ENCODE peak calls at places on chromosome 15, in four cellular contexts. F is GM23338, N is IMR-90, Q is HCT116. K is an unnamed sample.

GRCh38 chr15:67531379-67532059 is 10.6 kb downstream of the C15orf61 start:
- DNase-seq in F (no peak), N (peak), Q (no peak), K (peak)

GRCh38 chr15:89171136-89172072 is 50.0 kb downstream of the RLBP1 start:
- DNase-seq in F (peak), N (peak), Q (peak), K (peak)

GRCh38 chr15:56342653-56343052 is 22.6 kb upstream of the TEX9 start:
- DNase-seq in F (no peak), N (no peak), Q (no peak), K (peak)

GRCh38 chr15:94346272-94346671 is 114.9 kb downstream of the MCTP2 start:
- DNase-seq in F (no peak), N (peak), Q (no peak), K (no peak)

GRCh38 chr15:71800190-71800589 is 10.2 kb upstream of the NR2E3 start:
- DNase-seq in F (no peak), N (no peak), Q (no peak), K (peak)

GRCh38 chr15:48392356-48392755 is 61.1 kb downstream of the DUT start:
- DNase-seq in F (no peak), N (no peak), Q (no peak), K (peak)

GRCh38 chr15:42060477-42060763 is 33.9 kb downstream of the PLA2G4D start:
- DNase-seq in F (no peak), N (no peak), Q (no peak), K (no peak)

GRCh38 chr15:77904436-77904821 is 173.1 kb downstream of the TBC1D2B start:
- DNase-seq in F (no peak), N (no peak), Q (no peak), K (no peak)

GRCh38 chr15:47813985-47814384 is 96.7 kb downstream of the SEMA6D start:
- DNase-seq in F (no peak), N (no peak), Q (no peak), K (no peak)

GRCh38 chr15:31275331-31276262 is 51.0 kb upstream of the KLF13 start:
- DNase-seq in F (no peak), N (no peak), Q (no peak), K (no peak)

GRCh38 chr15:99174989-99175388 is 70.1 kb downstream of the SYNM start:
- DNase-seq in F (no peak), N (no peak), Q (no peak), K (no peak)

GRCh38 chr15:65400760-65401606 is 21.8 kb downstream of the IGDCC4 start:
- DNase-seq in F (peak), N (peak), Q (peak), K (peak)

GRCh38 chr15:92277776-92278175 is 115.9 kb upstream of the ST8SIA2 start:
- DNase-seq in F (peak), N (no peak), Q (peak), K (no peak)

GRCh38 chr15:25385986-25386385 is 52.8 kb downstream of the UBE3A start:
- DNase-seq in F (no peak), N (no peak), Q (no peak), K (no peak)

GRCh38 chr15:82585072-82585471 is 44.8 kb upstream of the RPS17 start:
- DNase-seq in F (peak), N (peak), Q (no peak), K (peak)

GRCh38 chr15:68054658-68055223 is 626 bp downstream of the PIAS1 start:
- DNase-seq in F (peak), N (peak), Q (no peak), K (peak)

GRCh38 chr15:69794643-69795461 is 302.9 kb downstream of the TLE3 start:
- DNase-seq in F (peak), N (peak), Q (peak), K (peak)

GRCh38 chr15:98805434-98806274 is 157.3 kb downstream of the IGF1R start:
- DNase-seq in F (peak), N (peak), Q (no peak), K (no peak)

GRCh38 chr15:63466378-63467192 is 37.8 kb upstream of the USP3 start:
- DNase-seq in F (peak), N (peak), Q (peak), K (peak)

GRCh38 chr15:98604983-98605382 is 43.4 kb upstream of the IGF1R start:
- DNase-seq in F (no peak), N (no peak), Q (no peak), K (no peak)

DNA sequence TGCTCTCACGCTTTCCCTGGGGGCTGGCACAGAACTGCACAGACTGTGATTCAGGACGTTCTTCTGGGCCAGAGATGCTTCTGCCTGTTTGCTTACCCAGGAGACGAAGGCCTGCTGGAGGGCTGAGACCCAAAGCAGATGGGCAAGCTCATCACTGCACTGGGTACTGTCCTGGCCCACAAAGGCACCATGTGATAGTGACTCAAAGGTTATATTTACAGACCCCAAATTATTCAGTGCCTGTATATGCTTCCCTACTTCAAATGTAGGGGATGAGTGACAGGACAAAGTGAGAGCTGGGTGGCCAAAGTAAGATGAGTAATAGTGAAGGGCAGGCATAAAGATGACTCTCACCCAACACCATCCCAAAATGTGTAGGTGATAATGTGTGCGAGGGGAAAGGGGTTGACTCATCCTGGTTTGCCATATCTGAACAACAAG is 127.4 kb downstream of the WDR76 start:
- DNase-seq in F (no peak), N (peak), Q (no peak), K (peak)
- H3K4me2 ChIP-seq in F (no peak), N (no peak), Q (no peak), K (no peak)

DNA sequence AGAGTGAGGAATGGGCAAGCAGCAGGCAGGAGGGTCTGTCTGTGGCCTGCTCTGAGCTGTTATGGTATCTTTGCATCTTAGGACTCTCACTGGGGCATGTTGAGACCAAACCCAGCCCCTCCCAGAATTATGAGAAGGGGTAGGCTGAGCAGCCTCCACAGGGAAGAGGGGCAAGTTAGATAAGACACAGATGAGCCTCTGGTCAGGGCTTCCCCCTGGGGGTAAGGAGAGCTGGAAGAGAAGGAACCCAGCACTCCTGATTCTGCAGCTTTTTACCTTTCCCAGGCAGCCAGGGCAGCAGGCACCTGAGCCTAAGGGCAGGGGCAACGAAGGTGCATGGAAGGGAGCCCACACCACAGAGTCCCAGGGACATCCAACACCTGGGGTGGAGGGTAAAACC is 19.3 kb downstream of the DUOX1 start:
- DNase-seq in F (no peak), N (no peak), Q (no peak), K (no peak)
- H3K4me2 ChIP-seq in F (no peak), N (no peak), Q (no peak), K (no peak)

DNA sequence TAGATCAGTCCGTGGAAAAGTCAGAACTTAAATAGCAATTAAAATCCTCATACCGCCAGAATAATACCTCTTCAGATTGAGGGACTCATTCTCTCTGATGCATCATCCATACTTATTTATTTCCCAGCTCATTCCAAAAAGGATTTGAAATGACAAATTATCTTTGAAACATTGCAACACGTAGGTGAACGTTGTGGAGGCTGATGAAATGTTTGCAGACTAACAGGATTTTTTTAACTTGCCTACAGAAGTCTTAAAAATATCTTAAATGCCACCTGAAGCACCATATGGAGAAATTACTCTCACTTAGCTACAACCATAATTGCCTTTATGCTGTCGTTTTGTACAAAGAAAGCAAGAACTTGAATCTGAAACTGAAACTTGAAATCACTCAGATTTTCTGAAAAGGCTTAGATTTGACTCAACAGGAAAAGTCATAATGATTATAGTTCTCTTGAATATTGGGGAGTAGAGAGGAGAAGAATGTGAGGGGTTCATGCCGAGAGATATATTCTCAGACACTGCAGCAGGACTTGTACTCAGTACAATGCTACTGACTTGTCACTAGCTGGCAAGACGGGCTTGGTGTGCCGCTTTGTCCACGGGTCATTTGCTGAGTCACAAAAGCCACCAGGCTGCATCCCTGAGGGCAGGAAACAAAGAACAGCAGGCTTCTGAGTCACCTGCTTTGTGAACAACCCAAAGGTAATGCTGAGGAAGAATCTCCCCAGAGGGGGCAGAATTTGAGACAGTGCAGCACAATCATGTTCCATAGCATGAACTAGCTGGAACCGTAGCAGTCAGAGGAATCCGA is 7.1 kb upstream of the FMN1 start:
- DNase-seq in F (peak), N (peak), Q (peak), K (peak)
- H3K4me2 ChIP-seq in F (peak), N (peak), Q (peak), K (peak)

DNA sequence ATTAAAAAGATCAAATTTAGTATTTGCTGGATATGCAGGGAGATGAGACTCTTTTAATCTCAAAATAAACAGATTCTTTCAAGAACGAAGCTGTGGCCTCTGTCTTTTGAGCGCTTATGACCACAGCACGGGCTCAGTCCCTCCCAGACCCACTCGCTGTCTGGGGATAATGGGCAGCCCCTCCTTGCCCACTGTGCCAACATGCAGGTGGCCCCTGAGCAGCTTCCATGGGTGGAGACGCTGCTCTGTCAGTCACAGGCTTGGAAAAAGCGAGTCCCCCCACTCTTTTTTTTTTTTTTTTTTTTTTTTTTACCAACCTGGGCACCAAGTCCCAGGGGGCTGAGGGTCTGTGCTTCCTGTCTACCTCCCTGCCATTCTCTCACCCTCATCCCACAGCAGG is 150.9 kb downstream of the LRRK1 start:
- DNase-seq in F (no peak), N (no peak), Q (no peak), K (no peak)
- H3K4me2 ChIP-seq in F (peak), N (no peak), Q (no peak), K (no peak)

GRCh38 chr15:78978601-78979179 is 33.8 kb upstream of the CTSH start:
- DNase-seq in F (no peak), N (no peak), Q (no peak), K (no peak)
- H3K4me2 ChIP-seq in F (no peak), N (no peak), Q (no peak), K (no peak)

GRCh38 chr15:39997031-39997430 is 42.0 kb downstream of the SRP14 start:
- DNase-seq in F (no peak), N (peak), Q (no peak), K (no peak)

GRCh38 chr15:40002295-40002694 is 36.7 kb downstream of the SRP14 start:
- DNase-seq in F (peak), N (peak), Q (no peak), K (peak)

GRCh38 chr15:39999538-39999937 is 39.4 kb downstream of the SRP14 start:
- DNase-seq in F (no peak), N (no peak), Q (no peak), K (no peak)

GRCh38 chr15:40003491-40003916 is 35.5 kb downstream of the SRP14 start:
- DNase-seq in F (no peak), N (no peak), Q (no peak), K (no peak)

GRCh38 chr15:39998511-39998910 is 40.5 kb downstream of the SRP14 start:
- DNase-seq in F (no peak), N (no peak), Q (no peak), K (no peak)
- H3K4me2 ChIP-seq in F (no peak), N (no peak), Q (no peak), K (no peak)

GRCh38 chr15:62392411-62392810 is 227.3 kb upstream of the C2CD4B start:
- DNase-seq in F (peak), N (peak), Q (no peak), K (peak)

GRCh38 chr15:62390793-62391543 is 225.9 kb upstream of the C2CD4B start:
- DNase-seq in F (peak), N (peak), Q (no peak), K (peak)

GRCh38 chr15:62394079-62394478 is 229.0 kb upstream of the C2CD4B start:
- DNase-seq in F (no peak), N (peak), Q (no peak), K (peak)

GRCh38 chr15:62391565-62392262 is 226.6 kb upstream of the C2CD4B start:
- DNase-seq in F (peak), N (peak), Q (no peak), K (peak)

DNA sequence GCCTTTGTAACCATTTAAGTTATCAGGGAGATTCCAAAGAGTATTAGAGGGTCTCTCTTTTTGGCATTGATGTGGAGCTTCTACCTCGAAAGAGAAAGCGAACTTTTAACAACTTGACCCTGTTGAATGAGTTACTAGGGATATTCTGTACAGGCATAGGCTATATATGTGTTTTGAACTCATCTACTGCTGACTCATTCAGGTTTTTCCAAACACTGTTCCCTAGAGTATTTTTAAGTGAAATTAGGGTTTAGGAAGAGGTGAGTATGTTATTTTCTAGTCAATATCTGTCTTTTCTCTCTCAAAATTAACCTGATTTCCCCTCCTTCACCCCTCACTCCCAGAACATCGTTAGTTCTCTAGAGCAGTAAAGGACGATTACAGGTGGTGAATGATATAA is 228.1 kb upstream of the C2CD4B start:
- DNase-seq in F (no peak), N (peak), Q (no peak), K (peak)
- H3K4me2 ChIP-seq in F (peak), N (peak), Q (no peak), K (peak)

GRCh38 chr15:58546066-58546591 is 114.3 kb downstream of the LIPC start:
- DNase-seq in F (no peak), N (no peak), Q (no peak), K (no peak)
- H3K4me2 ChIP-seq in F (no peak), N (no peak), Q (peak), K (no peak)

GRCh38 chr15:79898369-79898768 is 1.6 kb upstream of the MTHFS start:
- DNase-seq in F (no peak), N (no peak), Q (no peak), K (no peak)

GRCh38 chr15:79897380-79897678 is 515 bp upstream of the MTHFS start:
- DNase-seq in F (no peak), N (no peak), Q (no peak), K (peak)

GRCh38 chr15:79896131-79896633 is 632 bp downstream of the MTHFS start:
- DNase-seq in F (no peak), N (no peak), Q (no peak), K (no peak)

GRCh38 chr15:79896634-79897379 is at the start of gene MTHFS:
- DNase-seq in F (peak), N (peak), Q (peak), K (peak)

DNA sequence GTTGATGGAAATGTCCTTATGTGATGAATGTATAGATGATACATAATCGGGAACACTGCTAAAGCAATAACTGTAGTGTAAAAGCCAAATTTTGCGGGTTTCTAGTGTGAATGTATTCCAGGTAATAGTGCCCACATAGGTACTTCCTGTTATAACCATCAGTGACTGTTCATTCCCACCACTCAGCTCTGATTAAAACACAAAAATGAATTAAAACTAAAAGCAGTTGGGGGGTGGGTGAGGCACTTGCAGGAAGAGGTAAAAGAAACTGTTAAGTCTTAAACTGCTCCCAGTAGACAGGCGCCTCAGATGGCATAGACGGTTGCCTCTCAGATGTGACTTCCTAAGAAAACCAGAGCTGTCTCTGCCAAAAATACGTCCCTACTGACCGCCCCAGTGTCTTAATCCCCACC is 893 bp upstream of the MTHFS start:
- DNase-seq in F (peak), N (no peak), Q (no peak), K (no peak)
- H3K4me2 ChIP-seq in F (peak), N (no peak), Q (peak), K (peak)